ENCODE peak calls at places on chromosomes 16 and 17, in six cellular contexts. Z is prostate gland, I is fibroblast of lung, G is GM23248, K is 8988T, H is cardiac fibroblast. Q is an unnamed sample.

GRCh38 chr17:511833-512251 is 159.2 kb upstream of the RPH3AL start:
- DNase-seq in I (no peak), G (peak), H (peak), K (no peak), Z (no peak), Q (no peak)

GRCh38 chr17:79752175-79752574 is 21.4 kb downstream of the ENPP7 start:
- DNase-seq in H (no peak), K (no peak), G (no peak), Z (no peak), I (no peak), Q (no peak)

GRCh38 chr17:18999911-19000310 is 4.7 kb downstream of the FAM83G start:
- DNase-seq in K (no peak), Z (no peak), G (no peak), I (no peak), H (no peak), Q (no peak)

GRCh38 chr17:76278952-76279741 is 14.0 kb downstream of the UBALD2 start:
- DNase-seq in K (peak), G (peak), I (peak), Z (peak), H (peak), Q (peak)

GRCh38 chr17:7932949-7933348 is 943 bp downstream of the CNTROB start:
- DNase-seq in K (no peak), H (peak), G (peak), Z (no peak), I (peak), Q (peak)

GRCh38 chr17:1557355-1558095 is 5.1 kb downstream of the PITPNA start:
- DNase-seq in Z (no peak), G (peak), I (peak), H (peak), K (no peak), Q (no peak)

GRCh38 chr16:56372938-56373337 is 52.4 kb downstream of the AMFR start:
- DNase-seq in I (no peak), H (no peak), G (no peak), K (no peak), Z (peak), Q (no peak)

GRCh38 chr16:87789437-87790277 is 23.9 kb upstream of the KLHDC4 start:
- DNase-seq in Z (no peak), G (peak), H (peak), K (no peak), I (peak), Q (peak)

GRCh38 chr16:27474041-27474440 is 72.1 kb downstream of the IL21R start:
- DNase-seq in H (no peak), Z (no peak), I (no peak), K (no peak), G (no peak), Q (no peak)

GRCh38 chr17:43398724-43399595 is at the start of gene ARL4D:
- DNase-seq in G (peak), H (peak), I (peak), Z (peak), K (peak), Q (no peak)

GRCh38 chr16:3698941-3699340 is 18.4 kb downstream of the TRAP1 start:
- DNase-seq in G (no peak), H (no peak), I (no peak), Z (no peak), K (no peak), Q (no peak)

GRCh38 chr16:67202426-67202825 is 3.5 kb downstream of the ELMO3 start:
- DNase-seq in Z (no peak), H (no peak), I (no peak), G (no peak), K (no peak), Q (no peak)

GRCh38 chr16:47928008-47928407 is 227.8 kb downstream of the ABCC12 start:
- DNase-seq in I (no peak), Z (no peak), K (no peak), H (peak), G (no peak), Q (no peak)

GRCh38 chr16:56604966-56605365 is 3.4 kb upstream of the MT2A start:
- DNase-seq in H (no peak), Z (no peak), I (no peak), K (no peak), G (no peak), Q (no peak)

GRCh38 chr16:89764711-89765201 is 43.4 kb downstream of the ZNF276 start:
- DNase-seq in K (no peak), I (no peak), Z (no peak), G (no peak), H (no peak), Q (no peak)

GRCh38 chr17:12519956-12520594 is 145.6 kb upstream of the MYOCD start:
- DNase-seq in Z (no peak), I (no peak), H (peak), K (no peak), G (peak), Q (no peak)

GRCh38 chr16:6016530-6017184 is 919.1 kb upstream of the EEF2KMT start:
- DNase-seq in G (peak), I (no peak), K (no peak), H (peak), Z (no peak), Q (no peak)

GRCh38 chr17:33750943-33751701 is 458.0 kb upstream of the ASIC2 start:
- DNase-seq in H (peak), I (peak), K (no peak), G (peak), Z (peak), Q (peak)

GRCh38 chr16:73214825-73215481 is 167.0 kb upstream of the ZFHX3 start:
- DNase-seq in H (peak), I (peak), Z (no peak), K (no peak), G (peak), Q (peak)

GRCh38 chr17:67469208-67469980 is 92.3 kb downstream of the PITPNC1 start:
- DNase-seq in I (no peak), H (peak), K (no peak), Z (peak), G (no peak), Q (no peak)

GRCh38 chr17:42107597-42108576 is 4.6 kb downstream of the DHX58 start:
- DNase-seq in I (peak), K (peak), G (peak), H (no peak), Z (peak), Q (no peak)

Q was measured in GM04504.